ENCODE peak calls at places on chromosome 21, in seven cellular contexts. A is fibroblast of lung, G is PC-3, N is upper lobe of left lung, F is mucosa of descending colon, O is transverse colon, H is heart left ventricle. Y is an unnamed sample. For H3K4me1, the result is how much of the 10 kb centered on the place peaks cover.

GRCh38 chr21:17045214-17045835 is 467.5 kb upstream of the CXADR start:
- DNase-seq in A (peak), G (peak), N (no peak), F (no peak), O (no peak), H (no peak), Y (no peak)

GRCh38 chr21:40688106-40688850 is 158.7 kb downstream of the DSCAM start:
- DNase-seq in A (no peak), G (no peak), N (no peak), F (no peak), O (no peak), H (no peak), Y (no peak)

GRCh38 chr21:42878678-42878992 is 704 bp downstream of the WDR4 start:
- DNase-seq in A (no peak), G (no peak), N (no peak), F (no peak), O (no peak), H (no peak), Y (no peak)

GRCh38 chr21:40902993-40903392 is 56.0 kb upstream of the DSCAM start:
- DNase-seq in A (no peak), G (no peak), N (no peak), F (no peak), O (no peak), H (no peak), Y (no peak)

GRCh38 chr21:27173052-27173451 is 206.2 kb upstream of the ADAMTS5 start:
- DNase-seq in A (peak), G (no peak), N (no peak), F (no peak), O (no peak), H (no peak), Y (no peak)

GRCh38 chr21:39084979-39085729 is 98.1 kb downstream of the PSMG1 start:
- DNase-seq in A (no peak), G (peak), N (no peak), F (no peak), O (no peak), H (no peak), Y (no peak)

GRCh38 chr21:26041441-26042180 is 129.0 kb downstream of the APP start:
- DNase-seq in A (peak), G (peak), N (no peak), F (no peak), O (no peak), H (no peak), Y (no peak)

GRCh38 chr21:23162213-23162946 is 2164.2 kb downstream of the NCAM2 start:
- DNase-seq in A (no peak), G (peak), N (no peak), F (no peak), O (no peak), H (no peak), Y (no peak)

GRCh38 chr21:15441060-15441493 is 288.7 kb upstream of the USP25 start:
- DNase-seq in A (no peak), G (no peak), N (no peak), F (no peak), O (no peak), H (no peak), Y (no peak)

GRCh38 chr21:43292041-43292865 is 123.4 kb downstream of the CRYAA start:
- DNase-seq in A (no peak), G (no peak), N (peak), F (no peak), O (no peak), H (peak), Y (no peak)

GRCh38 chr21:36422279-36423098 is 37.3 kb downstream of the CHAF1B start:
- DNase-seq in A (peak), G (peak), N (no peak), F (peak), O (peak), H (peak), Y (peak)
- TF ChIP-seq CTCF in A (peak), G (peak), N (peak), F (peak), O (peak), H (peak), Y (peak)

DNA sequence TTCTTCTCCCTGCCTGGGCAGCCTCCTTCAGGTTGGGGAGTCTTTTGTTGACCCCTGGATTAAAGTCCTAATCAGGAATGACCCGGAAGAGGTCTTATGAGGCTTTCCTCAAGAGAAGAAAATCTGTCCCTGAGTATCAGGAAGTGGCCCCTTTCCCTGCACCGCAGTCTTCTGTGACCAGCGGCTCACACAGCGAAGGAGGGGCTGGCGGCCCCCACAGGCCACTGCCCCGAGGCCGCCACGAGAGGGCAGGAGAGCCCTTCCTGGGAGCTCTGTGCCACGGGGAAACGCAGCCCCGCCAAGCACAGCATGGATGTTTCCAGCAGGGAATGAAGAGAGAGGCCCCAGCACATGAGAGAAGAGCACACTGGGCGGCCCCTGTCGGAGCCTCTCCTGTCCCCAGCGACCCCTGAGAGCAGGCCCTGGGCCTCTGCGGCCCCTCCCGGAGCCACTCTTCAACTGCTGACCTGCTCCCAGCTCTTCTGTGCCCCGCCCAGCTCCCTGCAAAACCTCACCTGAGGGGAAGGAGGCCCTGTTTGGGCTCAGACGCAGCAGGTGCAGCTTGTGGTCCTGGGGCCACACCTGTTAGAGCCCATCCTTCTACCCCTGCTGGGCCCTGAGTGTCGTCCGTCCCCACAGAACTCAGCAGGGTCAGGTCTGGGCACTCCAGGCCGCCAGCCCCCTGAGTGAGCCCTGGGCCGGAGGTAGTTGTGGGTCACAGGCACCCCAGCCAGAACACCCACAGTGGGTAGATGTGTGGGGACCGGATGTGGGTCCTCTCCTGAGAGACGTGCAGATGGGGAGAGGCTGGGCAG is 4.9 kb upstream of the POFUT2 start:
- DNase-seq in A (peak), G (peak), N (peak), F (peak), O (peak), H (peak), Y (peak)
- H3K4me1 ChIP-seq in A (under half), G (half or more), N (under half), F (under half), O (under half), H (under half), Y (half or more)

GRCh38 chr21:46304437-46304836 is 18.3 kb downstream of the YBEY start:
- DNase-seq in A (no peak), G (no peak), N (no peak), F (no peak), O (no peak), H (no peak), Y (no peak)

GRCh38 chr21:46299167-46299566 is 13.0 kb downstream of the YBEY start:
- DNase-seq in A (no peak), G (no peak), N (no peak), F (no peak), O (no peak), H (no peak), Y (no peak)

GRCh38 chr21:46298083-46298412 is 11.9 kb downstream of the YBEY start:
- DNase-seq in A (peak), G (no peak), N (no peak), F (no peak), O (no peak), H (no peak), Y (no peak)

GRCh38 chr21:46304955-46305354 is 18.7 kb downstream of the C21orf58 start:
- DNase-seq in A (no peak), G (no peak), N (no peak), F (no peak), O (no peak), H (no peak), Y (no peak)

DNA sequence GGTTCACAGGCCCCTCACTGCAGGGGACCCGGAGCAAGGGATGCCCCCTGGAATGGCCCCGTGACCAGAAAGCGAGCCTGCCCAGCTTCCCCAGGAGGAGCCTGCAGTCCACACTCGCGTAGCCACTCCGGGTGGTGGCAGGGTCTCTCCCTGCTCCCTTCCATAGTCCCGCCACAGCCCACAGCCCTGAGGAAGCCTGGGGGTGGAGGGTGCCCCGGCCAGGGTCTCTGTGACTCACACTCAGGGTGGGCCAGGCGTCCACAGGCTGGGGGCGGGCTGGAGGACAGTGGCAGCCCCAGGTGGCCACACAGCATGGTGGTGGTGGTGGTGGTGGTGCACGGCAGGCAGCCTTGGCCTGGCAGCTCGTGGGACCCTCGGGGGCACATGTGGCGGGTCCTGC is 15.6 kb downstream of the YBEY start:
- DNase-seq in A (no peak), G (no peak), N (no peak), F (no peak), O (no peak), H (no peak), Y (no peak)
- TF ChIP-seq CTCF in A (no peak), G (no peak), N (no peak), F (no peak), O (no peak), H (no peak), Y (no peak)

GRCh38 chr21:45706299-45706698 is 62.8 kb downstream of the PCBP3 start:
- DNase-seq in A (no peak), G (no peak), N (no peak), F (no peak), O (no peak), H (no peak), Y (no peak)
- H3K4me1 ChIP-seq in A (under half), G (under half), N (under half), F (under half), O (under half), H (under half), Y (under half)

GRCh38 chr21:31098576-31099005 is 60.3 kb upstream of the KRTAP19-8 start:
- DNase-seq in A (peak), G (peak), N (peak), F (peak), O (peak), H (peak), Y (peak)
- TF ChIP-seq CTCF in A (peak), G (peak), N (peak), F (peak), O (peak), H (peak), Y (peak)

DNA sequence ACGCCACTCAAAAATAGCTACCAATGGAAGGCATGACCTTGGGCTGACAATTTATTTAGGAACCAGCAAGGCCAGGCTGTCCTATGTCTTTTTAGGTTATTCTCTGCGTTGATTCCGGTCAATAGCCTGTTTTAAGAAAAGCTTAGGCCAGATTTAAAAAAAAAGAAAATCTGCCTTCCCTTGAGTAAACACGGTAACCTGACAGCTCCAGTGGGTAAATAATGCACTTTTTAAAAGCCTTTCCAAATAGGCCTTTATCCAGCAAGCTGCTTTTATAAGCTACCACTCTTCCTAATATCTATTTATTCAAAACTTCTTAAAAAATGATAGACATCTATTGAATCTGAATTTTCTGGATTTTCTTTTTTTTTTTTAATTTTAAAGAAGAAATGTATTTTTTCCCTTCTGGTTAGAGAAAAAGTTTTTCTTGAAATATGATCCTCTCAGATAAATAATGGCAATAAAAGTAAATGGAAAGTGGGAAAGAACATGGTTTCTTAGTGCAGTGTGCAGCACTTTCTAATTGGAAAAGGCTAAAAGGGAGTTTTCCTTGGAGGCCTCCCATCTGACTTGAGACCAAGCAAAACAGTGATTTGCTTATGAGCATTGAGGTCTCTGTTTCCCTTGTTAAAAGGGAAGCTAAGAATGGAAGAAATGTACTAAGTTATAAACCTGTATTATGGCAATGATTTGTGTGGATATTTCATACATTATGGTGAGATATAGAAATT is 281.0 kb upstream of the RUNX1 start:
- DNase-seq in A (peak), G (no peak), N (no peak), F (no peak), O (no peak), H (no peak), Y (no peak)
- H3K4me1 ChIP-seq in A (under half), G (under half), N (under half), F (under half), O (under half), H (under half), Y (under half)

DNA sequence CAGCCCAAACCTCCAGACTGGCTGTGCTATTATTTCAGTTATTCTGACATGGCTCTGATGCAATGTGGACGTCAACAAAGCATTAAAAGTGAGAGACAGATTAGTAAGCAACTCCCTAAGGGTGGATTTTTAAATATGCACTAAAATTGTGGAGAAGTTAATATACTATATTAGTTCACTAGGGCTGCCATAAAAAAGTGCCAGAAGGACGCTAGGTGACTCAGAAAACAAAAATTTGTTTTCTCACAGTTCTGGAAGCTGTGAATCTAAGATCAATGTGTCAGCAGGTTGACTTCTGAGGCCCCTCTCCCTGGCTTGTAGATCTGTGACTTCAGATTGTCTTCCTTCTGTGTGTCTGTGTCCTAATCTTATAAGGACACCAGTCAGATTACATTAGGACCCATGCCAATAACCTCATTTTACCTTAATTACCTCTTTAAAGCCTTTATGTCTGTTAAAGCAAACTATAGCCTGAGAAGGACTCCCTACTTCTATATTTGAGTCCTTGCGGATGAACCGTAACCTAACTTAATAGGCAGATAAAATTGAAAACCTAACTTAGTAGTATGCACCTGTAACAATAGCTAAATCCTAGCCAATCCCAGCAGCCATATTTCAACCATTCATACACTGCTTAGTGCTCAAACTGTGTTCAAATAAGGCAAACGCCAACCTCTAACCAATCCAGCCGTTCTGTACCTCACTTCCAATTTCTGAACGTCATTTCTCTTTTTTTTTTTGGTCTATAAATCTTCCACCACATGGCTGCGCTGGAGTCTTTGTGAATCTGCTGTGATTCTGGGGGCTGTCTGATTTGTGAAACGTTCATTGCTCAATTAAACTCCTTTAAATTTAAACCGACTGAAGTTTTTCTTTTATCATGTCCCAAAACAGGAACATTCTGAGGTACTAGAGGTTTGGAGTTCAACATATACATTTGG is 65.9 kb upstream of the BACH1 start:
- DNase-seq in A (no peak), G (peak), N (no peak), F (no peak), O (no peak), H (no peak), Y (no peak)
- TF ChIP-seq CTCF in A (no peak), G (no peak), N (no peak), F (no peak), O (no peak), H (no peak), Y (no peak)

DNA sequence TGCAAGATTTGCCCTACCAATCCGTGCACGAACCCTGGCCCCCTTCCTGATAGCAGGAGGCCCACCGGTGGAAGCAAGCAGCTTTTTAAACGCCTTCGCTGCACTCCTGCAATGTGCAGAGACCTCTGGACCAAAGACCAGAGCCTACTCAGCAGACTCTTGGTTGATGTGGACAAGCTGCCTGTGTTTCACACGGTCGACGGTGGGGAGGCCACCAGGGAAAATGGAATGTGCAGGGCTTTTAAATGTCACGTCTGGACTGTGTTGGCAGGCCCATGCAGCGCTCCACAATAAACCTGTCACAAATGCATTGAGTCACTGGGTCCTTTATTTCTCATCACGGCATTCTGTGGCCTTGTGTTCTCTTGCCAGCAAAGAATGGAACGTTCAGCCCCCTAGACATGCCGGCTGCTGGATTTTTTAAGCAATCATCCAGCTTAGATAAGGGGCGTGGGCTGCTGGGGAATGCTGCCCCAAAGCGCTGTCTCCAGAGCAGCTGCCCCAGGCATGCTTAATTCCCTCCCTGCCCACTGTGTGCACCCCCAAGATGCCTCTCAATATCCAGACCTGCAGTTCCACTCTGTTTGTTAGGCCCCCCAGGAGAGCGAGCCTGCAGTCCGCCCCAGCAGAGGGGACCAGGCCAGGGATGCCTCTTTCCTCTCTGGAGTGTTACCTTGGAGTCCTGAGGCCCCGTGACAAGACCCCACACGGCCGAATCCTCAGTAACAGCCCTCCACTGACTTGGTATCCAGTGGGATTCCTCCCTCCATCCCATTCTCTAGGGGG is 71.3 kb downstream of the ATP5PO start:
- DNase-seq in A (no peak), G (no peak), N (no peak), F (no peak), O (no peak), H (peak), Y (peak)
- H3K4me1 ChIP-seq in A (under half), G (under half), N (under half), F (under half), O (under half), H (under half), Y (under half)

DNA sequence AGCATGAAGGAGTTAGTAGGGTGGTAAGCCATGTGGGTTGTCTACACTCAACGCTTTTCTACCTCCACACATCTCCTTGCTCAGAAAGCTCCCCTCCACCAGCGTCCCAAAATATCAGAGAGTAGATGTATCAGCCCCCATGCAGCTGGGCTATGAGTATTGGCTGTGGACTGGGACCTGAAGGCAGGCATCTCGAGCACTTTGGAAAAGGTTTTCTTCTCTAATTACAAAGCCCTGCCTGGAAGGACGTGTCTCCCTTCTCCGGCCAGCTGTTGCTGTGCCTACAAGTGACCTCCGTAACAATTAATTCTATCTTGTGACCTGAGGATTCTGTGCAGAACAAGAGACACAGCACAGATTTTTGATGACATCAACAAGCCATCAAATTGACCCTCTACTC is 142.0 kb upstream of the RUNX1 start:
- DNase-seq in A (no peak), G (no peak), N (no peak), F (no peak), O (no peak), H (no peak), Y (no peak)
- TF ChIP-seq CTCF in A (no peak), G (no peak), N (no peak), F (no peak), O (no peak), H (no peak), Y (no peak)

GRCh38 chr21:35510294-35510693 is 461.2 kb upstream of the RUNX1 start:
- DNase-seq in A (no peak), G (no peak), N (no peak), F (no peak), O (no peak), H (no peak), Y (no peak)
- H3K4me1 ChIP-seq in A (under half), G (under half), N (under half), F (under half), O (under half), H (under half), Y (under half)

Y was measured in heart right ventricle.